ENCODE peak calls at places on chromosomes 1 and 21, in eight cellular contexts. F is amniotic stem cell, G is progenitor cell of endocrine pancreas, Y is C1 segment of cervical spinal cord, B is nucleus accumbens, P is fibroblast of the aortic adventitia, I is NCI-H69, R is NCI-H526 treated with DMSO at 0.1 percent for 48 hours. N is an unnamed sample.

GRCh38 chr1:71695820-71696219 is 586.5 kb downstream of the NEGR1 start:
- DNase-seq in F (no peak), G (no peak), Y (no peak), B (no peak), P (peak; percentile 42), I (no peak), R (no peak), N (no peak)

GRCh38 chr1:67840449-67840848 is 7.2 kb upstream of the GNG12 start:
- DNase-seq in F (peak; percentile 59), G (no peak), Y (no peak), B (no peak), P (peak; percentile 98), I (no peak), R (no peak), N (no peak)

GRCh38 chr1:199978408-199978940 is 49.0 kb upstream of the NR5A2 start:
- DNase-seq in F (no peak), G (no peak), Y (no peak), B (no peak), P (peak; percentile 19), I (peak; percentile 39), R (no peak), N (no peak)

GRCh38 chr21:31961704-31962103 is 88.9 kb downstream of the HUNK start:
- DNase-seq in F (no peak), G (no peak), Y (no peak), B (no peak), P (no peak), I (no peak), R (no peak), N (no peak)

GRCh38 chr1:61207416-61207815 is 125.1 kb downstream of the NFIA start:
- DNase-seq in F (no peak), G (no peak), Y (no peak), B (no peak), P (no peak), I (no peak), R (no peak), N (no peak)

GRCh38 chr1:53890522-53890941 is 935 bp upstream of the YIPF1 start:
- DNase-seq in F (no peak), G (no peak), Y (no peak), B (no peak), P (no peak), I (no peak), R (no peak), N (no peak)

GRCh38 chr1:93047585-93047984 is 31.5 kb upstream of the MTF2 start:
- DNase-seq in F (no peak), G (no peak), Y (no peak), B (no peak), P (no peak), I (no peak), R (no peak), N (no peak)

GRCh38 chr1:187928288-187928687 is 1099.5 kb downstream of the PLA2G4A start:
- DNase-seq in F (no peak), G (no peak), Y (no peak), B (peak; percentile 1), P (peak; percentile 0), I (peak; percentile 69), R (no peak), N (no peak)

GRCh38 chr1:209808059-209808494 is 2.1 kb upstream of the IRF6 start:
- DNase-seq in F (peak; percentile 70), G (no peak), Y (no peak), B (no peak), P (peak; percentile 93), I (peak; percentile 98), R (no peak), N (no peak)

GRCh38 chr1:9280015-9280860 is 12.5 kb upstream of the SPSB1 start:
- DNase-seq in F (peak; percentile 88), G (no peak), Y (no peak), B (no peak), P (peak; percentile 93), I (peak; percentile 12), R (no peak), N (no peak)

GRCh38 chr1:168960595-168960994 is 145.9 kb upstream of the ATP1B1 start:
- DNase-seq in F (no peak), G (no peak), Y (no peak), B (peak; percentile 58), P (no peak), I (peak; percentile 17), R (no peak), N (no peak)

GRCh38 chr1:64248065-64248464 is 44.6 kb downstream of the UBE2U start:
- DNase-seq in F (no peak), G (no peak), Y (no peak), B (no peak), P (no peak), I (peak; percentile 70), R (no peak), N (no peak)

GRCh38 chr1:11691302-11691914 is at the start of gene DRAXIN:
- DNase-seq in F (no peak), G (peak; percentile 74), Y (no peak), B (no peak), P (no peak), I (peak; percentile 85), R (no peak), N (no peak)

GRCh38 chr1:181482521-181483083 is 715 bp upstream of the CACNA1E start:
- DNase-seq in F (no peak), G (peak; percentile 54), Y (no peak), B (peak; percentile 60), P (no peak), I (peak; percentile 96), R (no peak), N (no peak)

GRCh38 chr1:74728736-74729135 is 4.1 kb downstream of the CRYZ start:
- DNase-seq in F (no peak), G (no peak), Y (no peak), B (no peak), P (peak; percentile 13), I (no peak), R (no peak), N (no peak)

GRCh38 chr1:173424786-173425407 is 52.2 kb upstream of the PRDX6 start:
- DNase-seq in F (no peak), G (no peak), Y (no peak), B (no peak), P (no peak), I (no peak), R (no peak), N (no peak)

GRCh38 chr1:103525114-103525606 is 339 bp upstream of the RNPC3 start:
- DNase-seq in F (peak; percentile 16), G (no peak), Y (no peak), B (no peak), P (peak; percentile 74), I (peak; percentile 74), R (peak; percentile 46), N (no peak)

N was measured in T-helper 22 cell.